ENCODE peak calls at places on chromosomes 4 and X, in four cellular contexts. Z is astrocyte, P is mesendoderm, J is A549. W is an unnamed sample. For H3K4me1, the result is how much of the 10 kb centered on the place peaks cover.

GRCh38 chr4:5982156-5982973 is 35.9 kb downstream of the C4orf50 start:
- DNase-seq in Z (no peak), J (no peak), P (no peak), W (no peak)

GRCh38 chr4:142886566-142886965 is 40.5 kb upstream of the INPP4B start:
- DNase-seq in J (no peak), Z (no peak), P (peak), W (no peak)

GRCh38 chr4:2936773-2937145 is 26.4 kb downstream of the NOP14 start:
- DNase-seq in J (no peak), Z (peak), P (no peak), W (peak)

GRCh38 chr4:141501395-141501794 is 135.0 kb upstream of the IL15 start:
- DNase-seq in P (no peak), Z (no peak), J (no peak), W (no peak)

GRCh38 chr4:146960634-146961033 is 15.0 kb upstream of the TTC29 start:
- DNase-seq in Z (no peak), J (no peak), P (no peak), W (no peak)

GRCh38 chr4:25440478-25441030 is 63.5 kb downstream of the ANAPC4 start:
- DNase-seq in J (no peak), Z (peak), P (no peak), W (no peak)

GRCh38 chr4:25937801-25938200 is 23.8 kb downstream of the SMIM20 start:
- DNase-seq in J (no peak), P (peak), Z (peak), W (no peak)

GRCh38 chr4:7876096-7876993 is 63.3 kb downstream of the AFAP1 start:
- DNase-seq in P (peak), J (peak), Z (peak), W (peak)

GRCh38 chrX:44253573-44253942 is 89.9 kb downstream of the EFHC2 start:
- DNase-seq in P (no peak), J (no peak), Z (no peak), W (no peak)

GRCh38 chrX:17075004-17075403 is 128.5 kb downstream of the REPS2 start:
- DNase-seq in J (no peak), P (no peak), Z (no peak), W (peak)

GRCh38 chr4:86939737-86940141 is 4.9 kb downstream of the AFF1 start:
- DNase-seq in J (no peak), Z (peak), P (no peak), W (no peak)

GRCh38 chr4:121050251-121050650 is 22.1 kb downstream of the NDNF start:
- DNase-seq in P (no peak), J (no peak), Z (no peak), W (no peak)

GRCh38 chrX:55908685-55909212 is 191.2 kb downstream of the RRAGB start:
- DNase-seq in Z (no peak), J (peak), P (peak), W (peak)

GRCh38 chr4:165635261-165635838 is 237.7 kb upstream of the TLL1 start:
- DNase-seq in J (no peak), Z (no peak), P (no peak), W (no peak)

GRCh38 chr4:126172126-126172525 is 857.4 kb downstream of the FAT4 start:
- DNase-seq in J (no peak), Z (no peak), P (no peak), W (peak)

GRCh38 chr4:114603455-114603854 is 4.8 kb downstream of the UGT8 start:
- DNase-seq in Z (no peak), J (no peak), P (peak), W (no peak)

GRCh38 chr4:181301735-181302380 is 941.3 kb upstream of the TENM3 start:
- DNase-seq in J (peak), P (peak), Z (peak), W (peak)

GRCh38 chr4:153318696-153319320 is 25.7 kb upstream of the MND1 start:
- DNase-seq in Z (peak), J (peak), P (peak), W (peak)

GRCh38 chrX:96906741-96907140 is 23.0 kb downstream of the RPA4 start:
- DNase-seq in Z (peak), P (no peak), J (no peak), W (peak)

GRCh38 chrX:135384161-135384836 is 37.4 kb upstream of the SMIM10L2A start:
- DNase-seq in Z (no peak), P (peak), J (no peak), W (peak)

GRCh38 chrX:103554687-103555417 is 30.5 kb upstream of the TCEAL4 start:
- DNase-seq in Z (peak), J (no peak), P (peak), W (no peak)

GRCh38 chr4:186150926-186151325 is 40.4 kb upstream of the CYP4V2 start:
- DNase-seq in J (no peak), Z (no peak), P (no peak), W (no peak)

GRCh38 chr4:155523358-155523757 is 143.3 kb upstream of the GUCY1A1 start:
- DNase-seq in P (no peak), Z (no peak), J (no peak), W (no peak)

GRCh38 chr4:155515444-155515843 is 138.7 kb upstream of the MAP9 start:
- DNase-seq in J (no peak), Z (no peak), P (no peak), W (no peak)

GRCh38 chr4:155526452-155527169 is 140.0 kb upstream of the GUCY1A1 start:
- DNase-seq in Z (no peak), P (no peak), J (no peak), W (no peak)

GRCh38 chr4:155522201-155522600 is 144.4 kb upstream of the GUCY1A1 start:
- DNase-seq in J (no peak), Z (peak), P (no peak), W (no peak)

DNA sequence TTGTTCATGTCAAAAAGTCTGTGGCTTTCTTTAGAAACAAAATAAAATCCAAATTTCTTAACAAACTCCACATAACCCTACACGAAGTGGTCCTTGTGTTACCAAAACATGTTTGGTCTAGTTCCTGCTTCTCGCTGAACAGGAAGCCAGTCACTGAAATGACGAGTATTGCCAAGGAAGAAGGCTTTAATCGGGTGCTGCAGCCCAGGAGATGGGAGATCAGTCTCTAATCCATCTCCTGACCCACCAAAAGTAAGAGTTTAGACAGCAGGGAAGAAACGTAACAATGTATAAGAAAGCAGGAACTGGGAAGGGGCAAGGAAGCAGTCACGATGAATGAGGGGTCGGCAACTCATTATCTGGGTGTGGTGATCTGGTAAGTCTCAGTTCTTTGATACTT is 144.6 kb upstream of the MAP9 start:
- DNase-seq in Z (no peak), J (no peak), P (no peak), W (no peak)
- H3K4me2 ChIP-seq in Z (no peak), J (no peak), P (no peak), W (no peak)

GRCh38 chr4:112514079-112514448 is 1.9 kb downstream of the NEUROG2 start:
- DNase-seq in J (no peak), P (peak), Z (no peak), W (no peak)
- H3K4me1 ChIP-seq in J (under half), P (under half), Z (under half), W (under half)

GRCh38 chr4:150423503-150423902 is 158.4 kb upstream of the MAB21L2 start:
- DNase-seq in P (no peak), J (no peak), Z (no peak), W (no peak)
- H3K4me2 ChIP-seq in P (no peak), J (no peak), Z (no peak), W (no peak)

DNA sequence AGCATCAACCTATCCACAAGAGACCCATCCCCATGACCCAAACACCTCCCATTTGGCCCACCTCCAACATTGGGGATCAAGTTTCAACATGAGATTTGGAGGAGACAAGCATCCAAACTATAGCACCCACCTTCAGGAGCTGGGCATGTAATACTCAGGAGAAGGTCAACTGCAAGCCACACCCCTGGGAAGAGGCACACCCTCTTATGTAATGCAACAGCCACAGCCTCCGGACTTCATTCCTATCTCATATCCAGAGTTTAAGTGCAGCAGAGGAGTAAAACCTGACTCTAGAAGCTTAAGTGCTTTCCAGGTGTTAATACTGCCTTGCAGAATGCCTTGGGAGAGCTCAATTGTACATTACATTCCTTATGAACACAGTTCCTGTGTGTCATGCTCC is 197.4 kb downstream of the PTTG2 start:
- DNase-seq in J (no peak), P (no peak), Z (no peak), W (peak)
- H3K4me1 ChIP-seq in J (half or more), P (under half), Z (under half), W (under half)

DNA sequence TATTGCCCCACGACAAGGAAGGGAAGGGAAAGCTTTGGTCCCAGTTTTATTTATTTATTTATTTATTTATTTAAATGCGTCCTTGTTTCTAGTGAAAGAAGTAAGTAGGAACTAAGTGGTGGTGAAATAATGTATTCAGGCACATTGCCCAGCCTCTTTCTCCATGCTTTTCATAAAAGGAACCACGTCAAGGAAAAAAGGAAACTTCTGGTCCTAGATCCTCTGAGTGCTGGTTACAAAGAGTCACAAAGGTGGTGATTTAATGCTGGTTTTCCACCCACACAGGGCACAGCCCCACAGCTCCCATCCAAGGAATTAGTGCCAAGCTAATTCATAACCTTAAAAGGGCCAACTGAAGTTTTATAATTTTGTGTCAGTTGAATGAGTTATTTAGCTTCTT is 206.6 kb upstream of the GYPA start:
- DNase-seq in J (no peak), P (no peak), Z (no peak), W (no peak)
- H3K4me2 ChIP-seq in J (no peak), P (no peak), Z (no peak), W (no peak)

W was measured in mammary epithelial cell.